ENCODE peak calls at places on chromosome 9, in seven cellular contexts. O is fibroblast of the aortic adventitia; Q is fibroblast of mammary gland; N is progenitor cell of endocrine pancreas; K is NCI-H510A; L is Kasumi-1; A is central memory CD4-positive, alpha-beta T cell. Y is an unnamed sample.

GRCh38 chr9:89278997-89279739 is 31.8 kb upstream of the CKS2 start:
- DNase-seq in O (peak), Q (peak), N (no peak), K (no peak), L (peak), A (no peak), Y (peak)

GRCh38 chr9:34578241-34579096 is 11.1 kb downstream of the CNTFR start:
- DNase-seq in O (peak), Q (peak), N (no peak), K (no peak), L (no peak), A (no peak), Y (no peak)

GRCh38 chr9:133737071-133737773 is 930 bp downstream of the SARDH start:
- DNase-seq in O (no peak), Q (no peak), N (no peak), K (peak), L (no peak), A (no peak), Y (peak)

GRCh38 chr9:83583151-83584014 is 39.6 kb upstream of the IDNK start:
- DNase-seq in O (peak), Q (peak), N (peak), K (no peak), L (peak), A (peak), Y (no peak)

GRCh38 chr9:36119476-36119875 is 17.1 kb upstream of the GLIPR2 start:
- DNase-seq in O (no peak), Q (no peak), N (no peak), K (no peak), L (no peak), A (no peak), Y (no peak)

GRCh38 chr9:97237951-97238851 is 69.3 kb upstream of the CCDC180 start:
- DNase-seq in O (peak), Q (peak), N (peak), K (peak), L (peak), A (peak), Y (peak)

GRCh38 chr9:79360387-79361347 is 211.1 kb upstream of the TLE4 start:
- DNase-seq in O (peak), Q (no peak), N (no peak), K (no peak), L (no peak), A (no peak), Y (no peak)

GRCh38 chr9:17437813-17438212 is 141.1 kb upstream of the SH3GL2 start:
- DNase-seq in O (no peak), Q (no peak), N (no peak), K (no peak), L (no peak), A (no peak), Y (no peak)

GRCh38 chr9:125409637-125410521 is 148.3 kb downstream of the GAPVD1 start:
- DNase-seq in O (no peak), Q (peak), N (no peak), K (peak), L (no peak), A (no peak), Y (no peak)

GRCh38 chr9:113656771-113657670 is 193.5 kb downstream of the RGS3 start:
- DNase-seq in O (no peak), Q (no peak), N (no peak), K (no peak), L (no peak), A (no peak), Y (no peak)

GRCh38 chr9:13213337-13213736 is 66.2 kb downstream of the MPDZ start:
- DNase-seq in O (peak), Q (peak), N (no peak), K (no peak), L (no peak), A (no peak), Y (no peak)

GRCh38 chr9:109868222-109868621 is 88.2 kb downstream of the PALM2AKAP2 start:
- DNase-seq in O (peak), Q (no peak), N (no peak), K (no peak), L (no peak), A (no peak), Y (peak)

GRCh38 chr9:124869466-124869985 is 7.6 kb downstream of the ARPC5L start:
- DNase-seq in O (no peak), Q (no peak), N (no peak), K (no peak), L (no peak), A (peak), Y (peak)

GRCh38 chr9:13983607-13984006 is 330.3 kb downstream of the NFIB start:
- DNase-seq in O (no peak), Q (no peak), N (no peak), K (no peak), L (no peak), A (no peak), Y (no peak)

GRCh38 chr9:97386265-97386633 is 25.6 kb upstream of the TDRD7 start:
- DNase-seq in O (no peak), Q (no peak), N (no peak), K (no peak), L (no peak), A (no peak), Y (no peak)

GRCh38 chr9:77063645-77064285 is 44.3 kb downstream of the FOXB2 start:
- DNase-seq in O (peak), Q (peak), N (no peak), K (no peak), L (no peak), A (no peak), Y (no peak)

GRCh38 chr9:36895744-36896260 is 138.3 kb downstream of the PAX5 start:
- DNase-seq in O (no peak), Q (no peak), N (no peak), K (no peak), L (no peak), A (no peak), Y (no peak)

GRCh38 chr9:6584881-6585597 is 60.5 kb downstream of the GLDC start:
- DNase-seq in O (peak), Q (peak), N (no peak), K (no peak), L (peak), A (peak), Y (no peak)

GRCh38 chr9:137583957-137584356 is 5.2 kb upstream of the DPH7 start:
- DNase-seq in O (no peak), Q (no peak), N (no peak), K (no peak), L (no peak), A (no peak), Y (no peak)